ENCODE peak calls at places on chromosomes 6 and 20, in seven cellular contexts. I, K, Q, V, U, M and X are unnamed samples.

GRCh38 chr6:155378284-155378683 is 64.0 kb upstream of the TFB1M start:
- DNase-seq in I (no peak), K (no peak), Q (no peak), V (no peak), U (no peak), M (no peak), X (no peak)

GRCh38 chr6:14912226-14912625 is 333.6 kb upstream of the JARID2 start:
- DNase-seq in I (no peak), K (no peak), Q (no peak), V (no peak), U (no peak), M (no peak), X (no peak)

GRCh38 chr6:158518196-158519127 is 41.4 kb upstream of the TMEM181 start:
- DNase-seq in I (peak; percentile 84), K (peak; percentile 71), Q (peak; percentile 91), V (peak; percentile 57), U (peak; percentile 86), M (peak; percentile 77), X (no peak)

GRCh38 chr6:43275782-43276179 is 22.3 kb upstream of the SLC22A7 start:
- DNase-seq in I (no peak), K (no peak), Q (peak; percentile 89), V (no peak), U (no peak), M (no peak), X (no peak)

GRCh38 chr6:15317934-15318902 is 72.3 kb downstream of the JARID2 start:
- DNase-seq in I (peak; percentile 21), K (no peak), Q (no peak), V (no peak), U (no peak), M (no peak), X (no peak)

GRCh38 chr6:106125925-106126435 is 39.8 kb downstream of the PRDM1 start:
- DNase-seq in I (no peak), K (no peak), Q (no peak), V (no peak), U (no peak), M (no peak), X (no peak)

GRCh38 chr6:161417712-161418457 is 144.0 kb upstream of the AGPAT4 start:
- DNase-seq in I (peak; percentile 93), K (no peak), Q (peak; percentile 47), V (peak; percentile 71), U (no peak), M (no peak), X (no peak)

GRCh38 chr20:10360878-10361277 is 73.1 kb downstream of the MKKS start:
- DNase-seq in I (no peak), K (no peak), Q (no peak), V (no peak), U (no peak), M (no peak), X (no peak)

GRCh38 chr20:8744228-8744844 is 324.6 kb upstream of the PLCB4 start:
- DNase-seq in I (peak; percentile 88), K (no peak), Q (no peak), V (no peak), U (no peak), M (peak; percentile 59), X (no peak)

GRCh38 chr6:111602481-111603404 is 2.9 kb downstream of the TRAF3IP2 start:
- DNase-seq in I (peak; percentile 56), K (no peak), Q (no peak), V (peak; percentile 78), U (no peak), M (no peak), X (no peak)

GRCh38 chr6:137291441-137291840 is 72.3 kb upstream of the IFNGR1 start:
- DNase-seq in I (peak; percentile 41), K (no peak), Q (no peak), V (no peak), U (no peak), M (peak; percentile 91), X (no peak)

GRCh38 chr20:59094576-59094975 is 52.0 kb upstream of the PRELID3B start:
- DNase-seq in I (no peak), K (no peak), Q (peak; percentile 28), V (no peak), U (no peak), M (no peak), X (no peak)

GRCh38 chr6:108644252-108644651 is 83.5 kb downstream of the FOXO3 start:
- DNase-seq in I (no peak), K (no peak), Q (no peak), V (no peak), U (no peak), M (no peak), X (no peak)

GRCh38 chr6:85675030-85675819 is 32.5 kb upstream of the SYNCRIP start:
- DNase-seq in I (peak; percentile 82), K (no peak), Q (no peak), V (no peak), U (no peak), M (peak; percentile 84), X (no peak)

GRCh38 chr6:111605100-111605748 is 454 bp downstream of the TRAF3IP2 start:
- DNase-seq in I (peak; percentile 96), K (peak; percentile 68), Q (peak; percentile 75), V (peak; percentile 85), U (peak; percentile 45), M (peak; percentile 49), X (no peak)

GRCh38 chr20:1712634-1713625 is 55.4 kb upstream of the SIRPG start:
- DNase-seq in I (no peak), K (no peak), Q (no peak), V (no peak), U (no peak), M (peak; percentile 5), X (no peak)

GRCh38 chr6:37056439-37057127 is 51.1 kb downstream of the FGD2 start:
- DNase-seq in I (peak; percentile 38), K (no peak), Q (peak; percentile 81), V (no peak), U (no peak), M (peak; percentile 97), X (no peak)

GRCh38 chr6:40634429-40634828 is 47.3 kb upstream of the LRFN2 start:
- DNase-seq in I (no peak), K (peak; percentile 34), Q (no peak), V (no peak), U (peak; percentile 92), M (no peak), X (no peak)

GRCh38 chr6:107616776-107617175 is 126.9 kb downstream of the SOBP start:
- DNase-seq in I (no peak), K (no peak), Q (no peak), V (no peak), U (peak; percentile 34), M (no peak), X (no peak)

GRCh38 chr20:47027456-47027855 is 132.8 kb downstream of the EYA2 start:
- DNase-seq in I (no peak), K (no peak), Q (no peak), V (no peak), U (no peak), M (no peak), X (no peak)

GRCh38 chr20:14312001-14312400 is 25.4 kb downstream of the FLRT3 start:
- DNase-seq in I (no peak), K (no peak), Q (no peak), V (no peak), U (no peak), M (no peak), X (no peak)

GRCh38 chr6:135535989-135536414 is 38.5 kb upstream of the AHI1 start:
- DNase-seq in I (peak; percentile 90), K (peak; percentile 41), Q (peak; percentile 38), V (no peak), U (peak; percentile 51), M (peak; percentile 81), X (no peak)